ENCODE peak calls at places on chromosome 15, in four cellular contexts. R, S, D and V are unnamed samples.

GRCh38 chr15:101071651-101072050 is 152.5 kb downstream of the LRRK1 start:
- DNase-seq in R (no peak), S (no peak), D (no peak), V (no peak)

GRCh38 chr15:70526221-70526973 is 237.0 kb downstream of the UACA start:
- DNase-seq in R (no peak), S (no peak), D (no peak), V (peak)

GRCh38 chr15:47987908-47988532 is 132.8 kb upstream of the SLC24A5 start:
- DNase-seq in R (peak), S (peak), D (no peak), V (peak)

GRCh38 chr15:45378913-45379262 is 544 bp upstream of the GATM start:
- DNase-seq in R (no peak), S (no peak), D (no peak), V (no peak)

GRCh38 chr15:78341057-78341763 is 1.1 kb downstream of the CRABP1 start:
- DNase-seq in R (no peak), S (no peak), D (no peak), V (no peak)

GRCh38 chr15:39312984-39313383 is 267.9 kb upstream of the THBS1 start:
- DNase-seq in R (no peak), S (peak), D (peak), V (peak)

GRCh38 chr15:88375234-88375926 is 91.8 kb downstream of the MRPL46 start:
- DNase-seq in R (no peak), S (no peak), D (no peak), V (no peak)

GRCh38 chr15:89469331-89470107 is 26.9 kb downstream of the RHCG start:
- DNase-seq in R (no peak), S (no peak), D (no peak), V (no peak)

GRCh38 chr15:92394327-92395175 is 870 bp downstream of the ST8SIA2 start:
- DNase-seq in R (no peak), S (no peak), D (no peak), V (no peak)

GRCh38 chr15:92880796-92881569 is 19.1 kb upstream of the CHD2 start:
- DNase-seq in R (no peak), S (no peak), D (no peak), V (no peak)

GRCh38 chr15:88493811-88494210 is 26.3 kb downstream of the MRPS11 start:
- DNase-seq in R (no peak), S (no peak), D (no peak), V (no peak)

GRCh38 chr15:31481157-31481556 is 154.5 kb downstream of the KLF13 start:
- DNase-seq in R (no peak), S (no peak), D (no peak), V (no peak)

GRCh38 chr15:61011576-61012336 is 217.3 kb downstream of the RORA start:
- DNase-seq in R (no peak), S (no peak), D (no peak), V (no peak)

GRCh38 chr15:39132071-39132470 is 448.8 kb upstream of the THBS1 start:
- DNase-seq in R (no peak), S (no peak), D (no peak), V (no peak)

GRCh38 chr15:63601727-63602185 is 4.6 kb downstream of the FBXL22 start:
- DNase-seq in R (no peak), S (no peak), D (no peak), V (no peak)

GRCh38 chr15:101521084-101521483 is 31.6 kb upstream of the PCSK6 start:
- DNase-seq in R (no peak), S (no peak), D (no peak), V (no peak)

GRCh38 chr15:55917881-55918296 is 75.5 kb downstream of the NEDD4 start:
- DNase-seq in R (no peak), S (peak), D (peak), V (peak)

GRCh38 chr15:88394553-88395159 is 72.5 kb downstream of the MRPL46 start:
- DNase-seq in R (no peak), S (no peak), D (no peak), V (no peak)

GRCh38 chr15:53469422-53469821 is 290.0 kb downstream of the WDR72 start:
- DNase-seq in R (no peak), S (no peak), D (no peak), V (no peak)

GRCh38 chr15:78082106-78082742 is 4.7 kb upstream of the TBC1D2B start:
- DNase-seq in R (no peak), S (no peak), D (no peak), V (no peak)

GRCh38 chr15:24954783-24955548 is at the start of the genes SNRPN and SNURF:
- DNase-seq in R (peak), S (peak), D (no peak), V (no peak)

GRCh38 chr15:84883916-84884781 is at the start of gene SLC28A1:
- DNase-seq in R (no peak), S (peak), D (no peak), V (no peak)

GRCh38 chr15:57570994-57571393 is 20.7 kb upstream of the MYZAP start:
- DNase-seq in R (no peak), S (peak), D (no peak), V (peak)

GRCh38 chr15:25773248-25773647 is 89.9 kb downstream of the ATP10A start:
- DNase-seq in R (no peak), S (peak), D (no peak), V (no peak)

GRCh38 chr15:83057002-83057401 is 10.1 kb downstream of the BTBD1 start:
- DNase-seq in R (no peak), S (no peak), D (no peak), V (no peak)

GRCh38 chr15:25712192-25712960 is 150.8 kb downstream of the ATP10A start:
- DNase-seq in R (no peak), S (no peak), D (no peak), V (no peak)

GRCh38 chr15:39230205-39230916 is 350.5 kb upstream of the THBS1 start:
- DNase-seq in R (no peak), S (no peak), D (no peak), V (no peak)

GRCh38 chr15:60414016-60414682 is 16.4 kb upstream of the ANXA2 start:
- DNase-seq in R (no peak), S (no peak), D (no peak), V (no peak)

GRCh38 chr15:62717496-62717895 is 325.1 kb upstream of the TPM1 start:
- DNase-seq in R (no peak), S (no peak), D (no peak), V (no peak)

GRCh38 chr15:60379466-60380274 is 18.1 kb downstream of the ANXA2 start:
- DNase-seq in R (no peak), S (peak), D (no peak), V (peak)

GRCh38 chr15:57158589-57158988 is 217.7 kb upstream of the CGNL1 start:
- DNase-seq in R (no peak), S (no peak), D (no peak), V (no peak)

GRCh38 chr15:89307046-89307587 is 27.5 kb downstream of the POLG start:
- DNase-seq in R (no peak), S (no peak), D (no peak), V (no peak)

GRCh38 chr15:98956796-98957553 is 50.6 kb downstream of the PGPEP1L start:
- DNase-seq in R (no peak), S (no peak), D (peak), V (no peak)

GRCh38 chr15:99087405-99087943 is 17.4 kb upstream of the SYNM start:
- DNase-seq in R (no peak), S (no peak), D (no peak), V (no peak)

GRCh38 chr15:60528530-60528929 is 49.6 kb upstream of the ICE2 start:
- DNase-seq in R (no peak), S (no peak), D (no peak), V (no peak)

GRCh38 chr15:98781838-98782237 is 133.5 kb downstream of the IGF1R start:
- DNase-seq in R (no peak), S (no peak), D (no peak), V (no peak)

GRCh38 chr15:79170256-79170664 is 79.7 kb upstream of the RASGRF1 start:
- DNase-seq in R (no peak), S (no peak), D (peak), V (no peak)

GRCh38 chr15:82790321-82790720 is 15.5 kb downstream of the FSD2 start:
- DNase-seq in R (no peak), S (no peak), D (no peak), V (no peak)

DNA sequence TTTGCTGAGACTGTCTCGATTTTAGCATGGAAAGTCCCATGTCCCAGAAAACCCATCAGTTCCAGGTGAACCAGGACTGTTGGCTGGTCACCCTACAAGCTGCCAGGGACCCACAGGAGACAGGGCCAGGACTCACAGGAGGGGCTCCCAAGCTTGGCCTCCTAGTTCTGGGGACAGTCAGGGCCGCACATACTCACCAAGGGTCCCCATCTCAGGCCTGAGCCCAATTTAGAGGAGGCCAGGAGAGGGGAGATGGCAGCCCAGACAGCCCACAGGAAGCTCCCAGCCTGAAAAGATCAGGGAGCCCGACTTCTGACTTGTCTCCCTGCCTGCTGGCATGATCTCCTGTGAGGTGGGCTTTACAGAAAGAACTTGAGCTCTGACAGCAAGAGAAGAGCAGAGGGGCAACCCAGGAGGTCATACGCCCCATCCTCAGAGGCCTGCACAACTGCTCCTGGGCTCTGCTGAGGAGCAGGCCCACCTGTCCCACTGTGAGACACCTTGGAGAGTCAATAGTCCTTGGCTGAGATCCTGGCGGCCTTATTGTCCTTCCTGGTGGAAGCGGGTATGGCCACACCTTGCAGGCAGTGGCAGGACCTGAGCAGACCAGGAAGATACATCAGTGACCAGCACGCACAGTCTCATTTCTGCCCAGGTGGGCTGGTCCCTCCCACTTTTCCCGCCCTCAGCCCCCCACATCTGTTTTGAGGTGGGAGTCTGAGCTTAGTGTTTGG is 2.5 kb upstream of the ISLR start:
- DNase-seq in R (no peak), S (no peak), D (no peak), V (no peak)
- TF ChIP-seq EZH2 in R (no peak), S (no peak), D (no peak), V (no peak)

GRCh38 chr15:66472176-66472999 is 25.2 kb downstream of the SNAPC5 start:
- DNase-seq in R (peak), S (peak), D (no peak), V (no peak)
- TF ChIP-seq SP1 in R (no peak), S (no peak), D (no peak), V (no peak)

GRCh38 chr15:86183765-86184491 is 104.3 kb downstream of the AGBL1 start:
- DNase-seq in R (no peak), S (no peak), D (no peak), V (no peak)
- H3K9ac ChIP-seq in R (no peak), S (no peak), D (no peak), V (no peak)

GRCh38 chr15:69299451-69300128 is 878 bp downstream of the PAQR5 start:
- DNase-seq in R (no peak), S (no peak), D (no peak), V (no peak)
- TF ChIP-seq EZH2 in R (no peak), S (no peak), D (no peak), V (no peak)

DNA sequence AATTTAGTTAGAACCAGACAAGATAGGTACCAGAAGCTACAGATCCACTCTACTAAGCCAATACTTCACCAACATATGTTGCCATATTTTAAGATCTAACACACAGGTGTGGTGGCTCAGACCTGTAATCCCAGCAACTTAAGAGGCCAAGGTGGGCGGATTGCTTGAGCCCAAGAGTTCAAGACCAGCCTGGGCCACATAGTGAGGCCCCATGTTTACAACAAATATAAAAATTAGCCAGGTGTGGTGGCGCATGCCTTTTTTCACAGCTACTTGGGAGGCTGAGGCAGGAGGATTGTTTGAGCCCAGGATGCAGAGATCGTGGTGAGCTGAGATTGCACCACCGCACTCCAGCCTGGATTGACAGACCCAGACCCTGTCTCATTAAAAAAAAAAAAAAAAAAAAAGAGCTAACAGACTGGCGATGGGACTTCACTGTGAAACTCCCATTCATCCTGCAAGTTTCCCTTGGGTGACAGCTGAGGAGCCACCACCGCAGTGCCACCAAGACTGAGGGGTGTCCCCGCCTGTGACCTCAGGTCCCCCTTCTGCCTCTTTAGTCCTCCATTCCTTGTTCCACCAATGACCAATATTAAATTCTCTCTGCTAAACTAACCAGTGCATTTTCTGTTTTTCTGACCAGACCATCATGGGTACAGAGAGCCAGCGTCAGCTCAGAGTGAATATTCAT is 163.3 kb downstream of the OR4M2 start:
- DNase-seq in R (no peak), S (no peak), D (no peak), V (no peak)
- TF ChIP-seq SP1 in R (no peak), S (no peak), D (no peak), V (no peak)

DNA sequence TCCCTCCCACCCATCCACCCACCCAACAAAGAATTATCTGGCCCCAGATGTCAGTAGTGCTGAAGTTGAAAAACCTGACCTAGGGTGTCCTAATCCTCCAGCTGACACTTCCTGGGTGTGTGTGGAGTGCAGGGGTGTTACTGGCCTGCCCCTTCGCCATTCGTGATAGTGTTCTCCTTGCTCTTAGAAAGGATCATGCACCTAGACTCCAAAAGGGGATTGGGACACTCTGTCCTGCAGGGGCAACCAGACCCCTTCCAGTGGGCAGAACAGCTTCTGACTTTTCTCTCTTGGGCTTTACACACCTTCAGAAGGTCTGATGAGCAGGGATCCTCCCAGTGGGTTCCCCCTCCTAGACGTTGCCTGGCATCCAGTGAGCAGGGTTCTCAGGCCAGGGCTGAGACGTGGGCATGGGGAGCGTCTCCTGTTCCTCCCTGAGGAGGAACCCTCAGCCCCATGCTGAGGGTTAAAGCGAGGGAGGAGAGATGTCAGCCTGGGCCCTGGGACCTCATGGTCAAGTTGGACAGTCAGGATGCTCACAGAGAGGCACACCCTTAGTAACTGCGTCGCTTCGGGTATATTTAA is 75.0 kb downstream of the AAGAB start:
- DNase-seq in R (no peak), S (no peak), D (no peak), V (no peak)
- H3K9ac ChIP-seq in R (no peak), S (no peak), D (peak), V (no peak)

GRCh38 chr15:52208306-52208946 is 17.2 kb upstream of the GNB5 start:
- DNase-seq in R (no peak), S (peak), D (peak), V (peak)

GRCh38 chr15:52217186-52217585 is 26.0 kb upstream of the GNB5 start:
- DNase-seq in R (no peak), S (no peak), D (peak), V (no peak)

GRCh38 chr15:52214553-52214952 is 23.4 kb upstream of the GNB5 start:
- DNase-seq in R (no peak), S (no peak), D (no peak), V (no peak)

GRCh38 chr15:52218816-52219215 is 27.6 kb upstream of the GNB5 start:
- DNase-seq in R (no peak), S (no peak), D (no peak), V (no peak)

DNA sequence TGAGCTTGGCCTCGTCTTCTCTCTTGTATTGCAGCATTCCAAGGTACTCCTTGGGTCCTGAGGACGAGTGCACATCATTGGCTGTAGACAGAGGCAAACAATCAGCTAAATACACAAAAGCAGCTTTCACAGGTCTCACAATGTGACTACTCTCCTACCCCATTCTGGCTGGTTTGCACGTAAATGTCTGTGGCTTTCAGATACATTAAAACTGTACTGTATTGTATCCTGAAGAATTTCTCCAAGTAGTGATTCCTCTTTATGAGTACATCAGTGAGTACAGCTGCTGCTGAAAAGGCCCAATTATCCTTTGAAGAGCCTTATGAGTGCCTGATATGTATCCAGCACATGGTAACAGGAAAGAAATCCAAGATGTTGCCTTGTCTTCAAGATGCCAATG is 22.0 kb upstream of the GNB5 start:
- DNase-seq in R (no peak), S (no peak), D (no peak), V (no peak)
- TF ChIP-seq EZH2 in R (no peak), S (no peak), D (no peak), V (no peak)

GRCh38 chr15:90892498-90893174 is 8.3 kb downstream of the FES start:
- DNase-seq in R (no peak), S (no peak), D (no peak), V (no peak)

GRCh38 chr15:90892023-90892422 is 7.7 kb downstream of the FES start:
- DNase-seq in R (no peak), S (no peak), D (no peak), V (no peak)

GRCh38 chr15:90891346-90891949 is 7.1 kb downstream of the FES start:
- DNase-seq in R (no peak), S (no peak), D (no peak), V (no peak)

GRCh38 chr15:90893175-90894090 is 9.1 kb downstream of the FES start:
- DNase-seq in R (no peak), S (peak), D (peak), V (peak)

DNA sequence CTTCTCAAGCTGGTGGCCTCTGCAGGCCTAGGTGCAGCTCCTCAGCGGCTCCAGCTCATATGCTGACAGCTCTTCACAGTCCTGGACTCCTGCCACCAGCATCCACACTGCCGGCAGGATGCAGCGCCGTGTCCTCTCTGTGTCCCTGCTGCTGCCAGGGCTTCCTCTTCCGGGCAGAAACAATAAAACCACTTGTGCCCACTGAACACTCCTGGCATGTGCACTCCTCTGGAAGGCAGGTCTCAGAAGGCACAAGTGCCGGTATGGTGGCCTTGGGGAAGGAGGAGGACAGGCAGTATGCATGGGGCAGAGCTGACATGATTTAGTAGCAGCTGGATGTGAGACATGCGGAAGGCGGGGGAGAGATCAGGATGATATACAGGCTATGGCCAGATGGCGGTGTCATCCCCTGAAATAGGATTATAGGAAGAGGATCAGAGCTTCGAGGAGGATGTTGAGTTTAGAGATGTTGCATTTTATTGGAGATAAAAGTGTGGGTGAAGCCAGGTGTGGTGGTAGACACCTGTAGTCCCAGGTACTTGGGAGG is 7.5 kb upstream of the MAN2A2 start:
- DNase-seq in R (no peak), S (no peak), D (peak), V (no peak)
- TF ChIP-seq SP1 in R (no peak), S (no peak), D (peak), V (no peak)